ENCODE peak calls at places on chromosomes 13 and 19, in four cellular contexts. P is H1, B is HepG2, X is upper lobe of left lung. A is an unnamed sample.
A peak's percentile ranks its signal among the peaks of the same experiment; 100 is the strongest.

GRCh38 chr13:49098198-49098597 is 121.9 kb upstream of the MLNR start:
- DNase-seq in X (peak; percentile 30), P (no peak), B (no peak), A (peak; percentile 45)

GRCh38 chr19:35712910-35713845 is 4.6 kb upstream of the KMT2B start:
- DNase-seq in X (no peak), P (peak; percentile 62), B (no peak), A (no peak)

GRCh38 chr13:20193924-20194631 is 1.3 kb upstream of the GJB2 start:
- DNase-seq in P (no peak), B (no peak), X (no peak), A (no peak)

GRCh38 chr19:22545751-22546150 is 88.4 kb upstream of the ZNF492 start:
- DNase-seq in P (peak; percentile 63), X (peak; percentile 30), B (peak; percentile 3), A (peak; percentile 70)

GRCh38 chr13:84121456-84121855 is 239.2 kb upstream of the SLITRK1 start:
- DNase-seq in B (no peak), X (no peak), P (no peak), A (no peak)

GRCh38 chr19:48444129-48444932 is 1.5 kb upstream of the GRWD1 start:
- DNase-seq in P (no peak), X (no peak), B (no peak), A (no peak)

GRCh38 chr13:35144496-35144895 is 202.4 kb downstream of the NBEA start:
- DNase-seq in X (no peak), B (no peak), P (no peak), A (no peak)

GRCh38 chr13:74398599-74398998 is 264.4 kb upstream of the KLF12 start:
- DNase-seq in P (no peak), X (no peak), B (no peak), A (no peak)

GRCh38 chr19:17420267-17420924 is 549 bp downstream of the MVB12A start:
- DNase-seq in X (peak; percentile 44), P (peak; percentile 70), B (no peak), A (peak; percentile 31)

GRCh38 chr13:101959016-101959415 is 442.8 kb downstream of the FGF14 start:
- DNase-seq in B (no peak), X (no peak), P (no peak), A (no peak)

GRCh38 chr19:7652061-7652641 is 15.2 kb downstream of the STXBP2 start:
- DNase-seq in P (peak; percentile 99), X (peak; percentile 95), B (peak; percentile 96), A (peak; percentile 92)

GRCh38 chr13:25267715-25268114 is 19.6 kb downstream of the MTMR6 start:
- DNase-seq in X (no peak), P (no peak), B (no peak), A (no peak)

GRCh38 chr13:59088716-59089115 is 1075.0 kb downstream of the DIAPH3 start:
- DNase-seq in P (no peak), X (no peak), B (no peak), A (no peak)

GRCh38 chr13:100203696-100204367 is 114.9 kb downstream of the PCCA start:
- DNase-seq in X (no peak), P (no peak), B (no peak), A (no peak)

GRCh38 chr19:5340637-5341447 is at the start of gene PTPRS:
- DNase-seq in X (peak; percentile 35), P (peak; percentile 97), B (peak; percentile 61), A (peak; percentile 59)

GRCh38 chr13:44854264-44855060 is 134.8 kb downstream of the NUFIP1 start:
- DNase-seq in B (peak; percentile 62), P (no peak), X (peak; percentile 75), A (no peak)

GRCh38 chr13:44844786-44845185 is 144.5 kb downstream of the NUFIP1 start:
- DNase-seq in P (no peak), X (no peak), B (no peak), A (no peak)

GRCh38 chr13:44853641-44854040 is 135.6 kb downstream of the NUFIP1 start:
- DNase-seq in B (peak; percentile 90), X (peak; percentile 62), P (no peak), A (no peak)

GRCh38 chr13:44843403-44843802 is 145.9 kb downstream of the NUFIP1 start:
- DNase-seq in B (no peak), P (no peak), X (no peak), A (no peak)

DNA sequence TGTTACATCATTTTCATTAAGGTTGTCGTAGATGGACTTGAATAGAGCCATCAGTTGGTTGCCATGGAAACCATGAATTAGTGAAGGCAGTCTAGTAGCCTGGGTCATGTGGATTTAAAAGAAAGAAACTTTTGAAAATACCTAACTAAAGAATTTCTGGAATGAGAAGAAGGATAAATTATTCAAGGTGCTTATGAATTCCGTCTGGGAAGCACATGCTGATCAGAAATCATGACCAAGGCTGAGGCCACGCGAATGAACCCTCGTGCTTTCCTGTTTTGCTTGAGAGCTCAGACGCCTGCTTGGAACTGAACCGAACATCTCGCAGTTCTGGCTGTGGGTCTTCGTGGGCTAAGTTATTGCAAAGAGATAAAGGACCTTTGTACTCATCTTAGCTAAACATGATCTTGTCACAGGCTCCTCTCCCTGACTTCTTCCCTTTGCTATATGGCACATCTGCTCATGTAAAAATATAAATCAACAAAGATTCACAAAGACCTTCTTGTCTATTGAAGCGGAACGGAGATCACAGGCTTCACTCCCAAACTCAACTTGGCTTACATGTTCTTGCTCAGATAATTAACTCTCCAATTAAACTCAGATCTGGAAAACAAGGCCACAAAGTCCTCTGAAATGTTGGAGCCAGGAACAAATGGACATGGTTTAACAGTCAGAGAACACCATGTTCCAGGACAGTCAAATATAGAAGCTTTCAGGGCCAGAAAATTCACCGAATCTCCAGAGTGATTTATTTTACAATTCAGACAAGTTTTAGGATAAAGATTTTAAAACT is 140.1 kb downstream of the NUFIP1 start:
- DNase-seq in X (no peak), B (no peak), P (no peak), A (no peak)
- TF ChIP-seq POLR2AphosphoS5 in X (no peak), B (no peak), P (no peak), A (no peak)

DNA sequence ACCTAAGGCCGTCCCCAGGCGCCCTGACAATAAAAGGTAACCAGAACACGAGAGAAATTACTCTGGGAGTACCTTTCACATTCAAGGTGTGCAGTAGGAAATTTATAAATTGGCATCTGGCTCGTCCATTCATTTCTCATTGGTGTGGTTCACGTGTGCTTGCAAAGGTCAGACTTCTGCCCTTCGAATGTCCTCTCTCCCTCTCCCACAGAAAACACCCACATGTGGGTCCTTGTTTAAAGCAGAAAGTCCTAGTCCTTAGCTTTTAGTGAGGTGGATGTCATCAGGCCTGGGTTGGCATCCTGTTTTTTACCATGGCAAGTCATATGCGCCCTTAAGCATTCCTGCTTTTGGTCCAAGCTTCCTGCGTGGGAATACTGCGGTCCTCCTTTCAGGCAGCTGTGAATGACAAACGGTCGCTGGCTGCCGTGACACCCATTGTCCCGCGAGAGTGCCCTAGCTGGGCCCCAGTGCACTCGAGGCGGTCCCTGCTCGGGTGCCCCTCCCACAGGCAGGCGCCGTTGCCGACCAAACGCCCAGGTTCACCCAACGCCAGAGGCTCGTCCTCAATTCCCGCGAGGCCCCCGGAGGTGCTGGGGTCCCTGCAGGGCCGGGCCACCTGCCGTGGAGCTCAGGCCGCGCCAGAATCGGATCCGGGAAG is at the start of gene NUDT19:
- DNase-seq in B (peak; percentile 78), X (peak; percentile 94), P (peak; percentile 60), A (peak; percentile 73)
- TF ChIP-seq POLR2A in B (peak; percentile 73), X (no peak), P (no peak), A (no peak)

GRCh38 chr19:478236-478888 is 17.5 kb upstream of the SHC2 start:
- DNase-seq in B (no peak), X (no peak), P (no peak), A (no peak)

GRCh38 chr19:470701-471100 is 9.9 kb upstream of the SHC2 start:
- DNase-seq in X (no peak), P (no peak), B (no peak), A (no peak)

GRCh38 chr19:472005-472858 is 11.4 kb upstream of the SHC2 start:
- DNase-seq in X (no peak), B (no peak), P (no peak), A (no peak)

GRCh38 chr19:475360-475759 is 14.5 kb upstream of the SHC2 start:
- DNase-seq in B (no peak), P (no peak), X (no peak), A (no peak)

DNA sequence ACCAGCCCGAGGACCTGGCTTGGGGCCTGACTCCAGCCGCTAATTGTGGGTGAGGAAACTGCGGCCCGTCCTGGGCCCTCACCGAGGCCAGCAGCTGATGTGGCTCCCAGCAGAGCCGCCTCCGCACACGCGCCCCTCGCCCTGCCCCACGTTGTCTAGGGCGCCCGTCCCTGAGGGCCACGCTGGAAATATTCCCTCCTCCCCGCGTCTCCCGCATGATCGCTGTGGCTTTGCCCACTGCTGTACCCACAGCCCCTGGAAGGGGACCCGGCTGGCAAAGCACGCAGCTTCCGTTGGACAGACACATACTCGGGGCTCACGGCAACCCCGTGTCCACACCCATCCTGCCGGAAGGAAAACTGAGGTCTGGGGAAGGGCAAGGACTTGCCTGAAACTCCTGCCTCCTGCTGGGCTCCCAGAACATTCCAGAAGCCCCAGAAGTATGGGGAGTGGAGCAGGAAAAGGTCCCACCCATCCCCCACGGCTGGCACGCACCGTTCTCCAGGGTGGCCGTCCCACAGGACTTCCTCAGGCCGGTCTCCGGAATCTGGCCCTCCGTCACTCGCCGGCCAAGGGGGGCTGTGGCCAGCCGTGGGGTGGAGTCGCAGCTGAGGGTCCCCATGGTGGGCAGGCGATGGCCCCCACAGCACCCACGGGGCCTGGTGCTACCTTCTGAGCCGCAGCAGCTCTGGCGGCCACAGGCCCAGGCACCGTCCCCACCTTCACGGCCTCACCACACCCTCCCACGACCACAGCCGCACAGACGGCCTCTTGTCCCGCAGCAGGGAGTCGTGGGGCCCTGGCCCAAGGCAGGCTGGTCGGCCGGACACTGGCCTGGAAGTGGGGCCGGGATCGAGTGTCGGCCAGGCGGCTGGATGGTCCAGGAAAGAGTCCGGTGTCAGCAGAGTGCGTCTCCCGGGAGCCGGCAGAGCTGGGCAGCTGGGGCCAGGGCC is 13.6 kb upstream of the SHC2 start:
- DNase-seq in P (no peak), B (no peak), X (peak; percentile 29), A (no peak)
- TF ChIP-seq POLR2AphosphoS5 in P (no peak), B (no peak), X (peak; percentile 57), A (no peak)

DNA sequence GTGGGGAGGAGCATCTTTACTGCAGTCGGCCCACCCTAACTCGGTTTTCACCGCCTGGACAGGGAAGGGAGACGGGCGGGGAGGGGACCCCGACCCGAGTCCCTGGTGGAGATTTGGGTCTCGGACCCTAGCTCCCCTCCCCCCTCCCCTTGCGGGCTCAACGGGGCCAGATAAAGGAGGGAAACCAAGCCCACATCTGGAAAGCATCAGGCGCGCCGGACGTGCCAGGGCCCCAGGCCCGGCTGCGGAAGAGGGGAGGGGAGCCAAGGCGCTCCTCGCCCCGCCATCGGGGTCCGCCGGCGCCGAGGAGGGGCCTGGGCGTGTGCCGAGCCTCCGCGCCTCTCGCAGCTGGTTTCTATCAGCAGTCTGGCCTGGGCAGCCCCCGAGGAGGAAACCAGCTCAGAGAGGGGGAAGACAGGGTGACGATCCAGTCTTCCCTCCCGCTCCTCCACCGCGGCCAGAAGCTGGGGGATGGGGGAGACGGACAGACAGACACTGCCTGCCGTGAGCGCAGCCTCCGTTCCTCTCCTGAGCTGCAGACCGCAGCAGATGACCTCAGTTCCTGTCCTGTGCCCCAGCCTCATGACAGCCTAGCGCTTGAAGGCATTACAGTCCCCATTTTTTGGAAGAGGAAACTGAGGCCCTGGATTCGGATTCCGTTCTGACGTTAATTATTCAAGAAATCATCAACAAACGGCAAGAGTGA is 3.5 kb upstream of the GNG8 start:
- DNase-seq in B (no peak), P (no peak), X (no peak), A (no peak)
- TF ChIP-seq POLR2A in B (no peak), P (no peak), X (no peak), A (no peak)

GRCh38 chr13:27637289-27637626 is 15.6 kb downstream of the POLR1D start:
- DNase-seq in X (no peak), P (no peak), B (peak; percentile 55), A (no peak)
- TF ChIP-seq POLR2AphosphoS5 in X (no peak), P (no peak), B (no peak), A (no peak)